ENCODE peak calls at places on chromosomes 5 and 9, in six cellular contexts. One of them, this sample, is unnamed.

GRCh38 chr5:92927291-92927778 is 653.7 kb downstream of the NR2F1-AS1 start:
- DNase-seq in upper lobe of right lung: no peak
- DNase-seq in hypothalamus: no peak
- DNase-seq in aorta: no peak
- DNase-seq in ecto neural progenitor cell: no peak
- DNase-seq in LNCaP clone FGC: no peak
- DNase-seq in this sample: no peak

GRCh38 chr5:114467729-114468128 is 105.9 kb downstream of the KCNN2 start:
- DNase-seq in upper lobe of right lung: no peak
- DNase-seq in hypothalamus: no peak
- DNase-seq in aorta: no peak
- DNase-seq in ecto neural progenitor cell: no peak
- DNase-seq in LNCaP clone FGC: peak; percentile 70
- DNase-seq in this sample: no peak

GRCh38 chr5:83149671-83150070 is 72.3 kb downstream of the XRCC4 start:
- DNase-seq in upper lobe of right lung: no peak
- DNase-seq in hypothalamus: no peak
- DNase-seq in aorta: no peak
- DNase-seq in ecto neural progenitor cell: no peak
- DNase-seq in LNCaP clone FGC: no peak
- DNase-seq in this sample: no peak

GRCh38 chr9:125472926-125473701 is 211.5 kb downstream of the GAPVD1 start:
- DNase-seq in upper lobe of right lung: no peak
- DNase-seq in hypothalamus: no peak
- DNase-seq in aorta: peak; percentile 49
- DNase-seq in ecto neural progenitor cell: no peak
- DNase-seq in LNCaP clone FGC: no peak
- DNase-seq in this sample: no peak

GRCh38 chr9:13790055-13790454 is 510.6 kb upstream of the MPDZ start:
- DNase-seq in upper lobe of right lung: no peak
- DNase-seq in hypothalamus: no peak
- DNase-seq in aorta: no peak
- DNase-seq in ecto neural progenitor cell: no peak
- DNase-seq in LNCaP clone FGC: no peak
- DNase-seq in this sample: no peak

GRCh38 chr5:167644619-167645018 is 646.8 kb upstream of the WWC1 start:
- DNase-seq in upper lobe of right lung: no peak
- DNase-seq in hypothalamus: no peak
- DNase-seq in aorta: no peak
- DNase-seq in ecto neural progenitor cell: no peak
- DNase-seq in LNCaP clone FGC: no peak
- DNase-seq in this sample: no peak

GRCh38 chr9:97484134-97484533 is 17.3 kb upstream of the TMOD1 start:
- DNase-seq in upper lobe of right lung: no peak
- DNase-seq in hypothalamus: no peak
- DNase-seq in aorta: no peak
- DNase-seq in ecto neural progenitor cell: no peak
- DNase-seq in LNCaP clone FGC: no peak
- DNase-seq in this sample: no peak

GRCh38 chr9:136981588-136982231 is 1.1 kb upstream of the LCNL1 start:
- DNase-seq in upper lobe of right lung: no peak
- DNase-seq in hypothalamus: no peak
- DNase-seq in aorta: no peak
- DNase-seq in ecto neural progenitor cell: no peak
- DNase-seq in LNCaP clone FGC: no peak
- DNase-seq in this sample: no peak

GRCh38 chr9:121222524-121223171 is 21.0 kb upstream of the RAB14 start:
- DNase-seq in upper lobe of right lung: no peak
- DNase-seq in hypothalamus: no peak
- DNase-seq in aorta: no peak
- DNase-seq in ecto neural progenitor cell: no peak
- DNase-seq in LNCaP clone FGC: no peak
- DNase-seq in this sample: no peak

GRCh38 chr9:13568446-13568845 is 289.0 kb upstream of the MPDZ start:
- DNase-seq in upper lobe of right lung: no peak
- DNase-seq in hypothalamus: no peak
- DNase-seq in aorta: no peak
- DNase-seq in ecto neural progenitor cell: no peak
- DNase-seq in LNCaP clone FGC: no peak
- DNase-seq in this sample: no peak

GRCh38 chr5:10036136-10036535 is 213.6 kb downstream of the ATPSCKMT start:
- DNase-seq in upper lobe of right lung: no peak
- DNase-seq in hypothalamus: no peak
- DNase-seq in aorta: no peak
- DNase-seq in ecto neural progenitor cell: no peak
- DNase-seq in LNCaP clone FGC: no peak
- DNase-seq in this sample: no peak

GRCh38 chr9:37374892-37375291 is 47.6 kb upstream of the GRHPR start:
- DNase-seq in upper lobe of right lung: no peak
- DNase-seq in hypothalamus: no peak
- DNase-seq in aorta: no peak
- DNase-seq in ecto neural progenitor cell: no peak
- DNase-seq in LNCaP clone FGC: no peak
- DNase-seq in this sample: no peak

GRCh38 chr9:118336167-118336951 is 632.2 kb downstream of the TLR4 start:
- DNase-seq in upper lobe of right lung: no peak
- DNase-seq in hypothalamus: no peak
- DNase-seq in aorta: no peak
- DNase-seq in ecto neural progenitor cell: no peak
- DNase-seq in LNCaP clone FGC: no peak
- DNase-seq in this sample: no peak

GRCh38 chr5:56615750-56616149 is 199.6 kb upstream of the MAP3K1 start:
- DNase-seq in upper lobe of right lung: no peak
- DNase-seq in hypothalamus: no peak
- DNase-seq in aorta: no peak
- DNase-seq in ecto neural progenitor cell: no peak
- DNase-seq in LNCaP clone FGC: no peak
- DNase-seq in this sample: no peak